ENCODE peak calls at places on chromosomes 5 and 9, in five cellular contexts. H, S, Z, M and W are unnamed samples.

GRCh38 chr9:1057910-1058309 is 7.8 kb downstream of the DMRT2 start:
- DNase-seq in M (no peak), H (no peak), S (no peak), Z (no peak), W (no peak)

GRCh38 chr5:19555876-19556275 is 432.1 kb downstream of the CDH18 start:
- DNase-seq in S (no peak), M (no peak), H (no peak), Z (no peak), W (no peak)

GRCh38 chr5:93603191-93603590 is 20.2 kb downstream of the NR2F1 start:
- DNase-seq in H (peak), M (no peak), Z (no peak), S (no peak), W (no peak)

GRCh38 chr5:122267195-122267594 is 44.8 kb upstream of the SNCAIP start:
- DNase-seq in H (no peak), M (no peak), S (no peak), Z (no peak), W (no peak)

GRCh38 chr5:107700486-107700885 is 29.7 kb upstream of the EFNA5 start:
- DNase-seq in S (no peak), M (no peak), Z (no peak), H (no peak), W (no peak)

GRCh38 chr9:78438765-78439164 is 141.8 kb downstream of the PSAT1 start:
- DNase-seq in Z (no peak), M (peak), S (no peak), H (no peak), W (no peak)

GRCh38 chr9:121730188-121730587 is 78.8 kb downstream of the DAB2IP start:
- DNase-seq in M (no peak), Z (no peak), S (no peak), H (no peak), W (no peak)

GRCh38 chr9:37621299-37621934 is 29.0 kb upstream of the TOMM5 start:
- DNase-seq in Z (no peak), S (no peak), M (no peak), H (no peak), W (no peak)

GRCh38 chr5:163459465-163459887 is 426 bp downstream of the NUDCD2 start:
- DNase-seq in S (no peak), M (no peak), H (no peak), Z (no peak), W (no peak)

GRCh38 chr5:32574540-32575175 is 10.7 kb upstream of the SUB1 start:
- DNase-seq in Z (no peak), H (no peak), S (no peak), M (no peak), W (no peak)

GRCh38 chr9:136206602-136207333 is 1.8 kb upstream of the LHX3 start:
- DNase-seq in M (no peak), Z (no peak), H (no peak), S (no peak), W (no peak)

GRCh38 chr9:91775011-91775707 is 174.9 kb downstream of the ROR2 start:
- DNase-seq in M (peak), S (peak), H (peak), Z (peak), W (peak)

GRCh38 chr5:7398596-7399260 is 2.8 kb downstream of the ADCY2 start:
- DNase-seq in M (no peak), S (no peak), Z (no peak), H (no peak), W (no peak)

GRCh38 chr5:142644127-142644526 is 41.8 kb downstream of the FGF1 start:
- DNase-seq in H (no peak), S (no peak), M (no peak), Z (no peak), W (no peak)

GRCh38 chr5:110055301-110055700 is 365.6 kb downstream of the MAN2A1 start:
- DNase-seq in Z (no peak), S (no peak), H (no peak), M (no peak), W (no peak)

GRCh38 chr9:93667006-93667405 is 90.6 kb downstream of the PHF2 start:
- DNase-seq in H (no peak), M (no peak), S (peak), Z (peak), W (no peak)

GRCh38 chr5:134029156-134029555 is 24.4 kb upstream of the VDAC1 start:
- DNase-seq in H (peak), M (no peak), S (no peak), Z (no peak), W (no peak)

GRCh38 chr5:135242021-135242480 is 157.0 kb downstream of the MACROH2A1 start:
- DNase-seq in S (no peak), Z (peak), H (peak), M (no peak), W (no peak)

GRCh38 chr9:33393581-33393980 is 8.8 kb downstream of the AQP7 start:
- DNase-seq in H (no peak), Z (no peak), M (no peak), S (no peak), W (no peak)

GRCh38 chr5:169753795-169754194 is 116.7 kb downstream of the DOCK2 start:
- DNase-seq in M (no peak), Z (no peak), S (no peak), H (peak), W (no peak)

GRCh38 chr9:101443358-101443757 is 7.8 kb upstream of the ALDOB start:
- DNase-seq in Z (no peak), S (peak), M (no peak), H (no peak), W (no peak)

GRCh38 chr5:68375540-68375939 is 160.0 kb downstream of the PIK3R1 start:
- DNase-seq in S (no peak), Z (no peak), H (no peak), M (no peak), W (no peak)

GRCh38 chr5:6218517-6218916 is 159.8 kb downstream of the MED10 start:
- DNase-seq in Z (no peak), M (no peak), H (no peak), S (no peak), W (no peak)

GRCh38 chr9:73916016-73916673 is 581.0 kb upstream of the RORB start:
- DNase-seq in Z (no peak), M (no peak), H (no peak), S (no peak), W (no peak)

GRCh38 chr5:111439473-111440075 is 72.8 kb downstream of the STARD4 start:
- DNase-seq in S (no peak), H (no peak), Z (no peak), M (no peak), W (no peak)

GRCh38 chr5:72486371-72486770 is 20.8 kb downstream of the ZNF366 start:
- DNase-seq in H (no peak), Z (no peak), S (no peak), M (no peak), W (no peak)

GRCh38 chr5:171285465-171285864 is 23.6 kb upstream of the TLX3 start:
- DNase-seq in M (no peak), S (no peak), H (no peak), Z (no peak), W (no peak)

GRCh38 chr5:7850533-7851239 is at the start of gene CFAP90:
- DNase-seq in H (peak), M (peak), Z (no peak), S (no peak), W (peak)